ENCODE peak calls at places on chromosomes 13 and 19, in seven cellular contexts. G, V, L, R, C, F and K are unnamed samples.

GRCh38 chr13:73421310-73421912 is 362.6 kb downstream of the KLF5 start:
- DNase-seq in V (no peak), F (no peak), C (no peak), R (peak; percentile 68), G (no peak), L (no peak), K (no peak)

GRCh38 chr19:53865523-53865917 is 2.2 kb upstream of the MYADM start:
- DNase-seq in R (no peak), L (no peak), G (no peak), V (no peak), C (no peak), F (peak; percentile 18), K (no peak)

GRCh38 chr19:16386619-16387240 is 62.1 kb downstream of the KLF2 start:
- DNase-seq in G (peak; percentile 27), F (peak; percentile 70), L (peak; percentile 70), R (peak; percentile 69), V (no peak), C (no peak), K (peak; percentile 71)

GRCh38 chr13:23447927-23448326 is 14.4 kb upstream of the SACS start:
- DNase-seq in G (no peak), L (no peak), C (no peak), F (no peak), V (no peak), R (peak; percentile 96), K (no peak)

GRCh38 chr13:45763419-45763818 is 61.3 kb downstream of the CBY2 start:
- DNase-seq in L (no peak), R (no peak), C (no peak), G (no peak), F (no peak), V (no peak), K (no peak)

GRCh38 chr13:40666905-40667621 is 622 bp upstream of the FOXO1 start:
- DNase-seq in G (peak; percentile 69), C (peak; percentile 44), L (peak; percentile 78), F (peak; percentile 72), R (no peak), V (peak; percentile 67), K (no peak)

GRCh38 chr13:96796234-96796633 is 198.0 kb downstream of the OXGR1 start:
- DNase-seq in C (no peak), G (no peak), L (no peak), V (no peak), R (no peak), F (no peak), K (no peak)

GRCh38 chr13:43537124-43537523 is 249.6 kb downstream of the ENOX1 start:
- DNase-seq in L (no peak), C (peak; percentile 31), G (no peak), R (peak; percentile 31), F (peak; percentile 58), V (no peak), K (no peak)

GRCh38 chr13:98992355-98992754 is 14.5 kb upstream of the DOCK9 start:
- DNase-seq in G (no peak), F (no peak), L (no peak), R (peak; percentile 19), C (no peak), V (no peak), K (no peak)

GRCh38 chr13:113820813-113821651 is 42.8 kb downstream of the GAS6 start:
- DNase-seq in V (no peak), F (peak; percentile 99), G (no peak), L (no peak), R (peak; percentile 99), C (peak; percentile 18), K (no peak)

GRCh38 chr19:23810496-23810895 is 51.8 kb upstream of the ZNF681 start:
- DNase-seq in R (no peak), C (peak; percentile 45), V (no peak), G (no peak), F (no peak), L (peak; percentile 39), K (no peak)

GRCh38 chr13:19181621-19182485 is at the start of gene TUBA3C:
- DNase-seq in C (no peak), F (no peak), G (no peak), R (no peak), L (no peak), V (no peak), K (no peak)

GRCh38 chr13:66344770-66345367 is 885.3 kb downstream of the PCDH9 start:
- DNase-seq in R (no peak), V (no peak), L (no peak), C (no peak), G (peak; percentile 18), F (no peak), K (no peak)

GRCh38 chr13:34070006-34070405 is 252.1 kb downstream of the RFC3 start:
- DNase-seq in V (no peak), R (peak; percentile 12), L (no peak), C (no peak), F (no peak), G (no peak), K (no peak)

GRCh38 chr13:109093988-109094387 is 464.6 kb downstream of the MYO16 start:
- DNase-seq in F (no peak), C (no peak), V (no peak), G (no peak), L (no peak), R (no peak), K (no peak)

GRCh38 chr13:75566658-75567057 is 17.1 kb downstream of the UCHL3 start:
- DNase-seq in F (peak; percentile 49), L (no peak), R (peak; percentile 71), V (no peak), G (no peak), C (no peak), K (no peak)

GRCh38 chr13:24220086-24220703 is 59.7 kb downstream of the SPATA13 start:
- DNase-seq in R (peak; percentile 88), L (peak; percentile 90), F (peak; percentile 86), V (no peak), C (peak; percentile 59), G (peak; percentile 78), K (peak; percentile 47)

GRCh38 chr13:79447741-79448140 is 33.2 kb upstream of the NDFIP2 start:
- DNase-seq in R (no peak), V (no peak), L (peak; percentile 74), G (no peak), C (no peak), F (no peak), K (no peak)

GRCh38 chr19:58021541-58022282 is 12.1 kb upstream of the ZSCAN1 start:
- DNase-seq in C (no peak), F (peak; percentile 23), V (peak; percentile 72), L (peak; percentile 92), R (peak; percentile 40), G (peak; percentile 33), K (peak; percentile 84)

GRCh38 chr13:75769141-75769905 is 133.2 kb downstream of the LMO7 start:
- DNase-seq in V (no peak), C (no peak), F (no peak), R (no peak), G (no peak), L (no peak), K (no peak)

GRCh38 chr13:98480915-98481510 is 95.9 kb downstream of the STK24 start:
- DNase-seq in L (no peak), F (peak; percentile 80), G (no peak), V (no peak), C (no peak), R (peak; percentile 69), K (no peak)

GRCh38 chr19:44745386-44745831 is 3.1 kb upstream of the BCL3 start:
- DNase-seq in R (peak; percentile 80), F (peak; percentile 90), L (peak; percentile 65), G (no peak), V (no peak), C (peak; percentile 60), K (peak; percentile 62)

GRCh38 chr13:39765801-39766463 is 110.5 kb downstream of the COG6 start:
- DNase-seq in R (no peak), L (peak; percentile 48), C (no peak), G (no peak), F (peak; percentile 14), V (no peak), K (peak; percentile 53)

GRCh38 chr13:84400711-84401110 is 518.4 kb upstream of the SLITRK1 start:
- DNase-seq in V (no peak), F (peak; percentile 18), G (no peak), R (peak; percentile 82), C (no peak), L (no peak), K (no peak)

GRCh38 chr13:30679483-30680330 is 55.6 kb upstream of the ALOX5AP start:
- DNase-seq in G (no peak), L (peak; percentile 56), C (no peak), F (peak; percentile 48), R (peak; percentile 41), V (no peak), K (peak; percentile 50)
- H2AK5ac ChIP-seq in G (no peak overlapping the region), L (no peak overlapping the region), C (no peak overlapping the region), F (no peak overlapping the region), R (no peak overlapping the region), V (no peak overlapping the region), K (no peak overlapping the region)

GRCh38 chr13:37446503-37446902 is 152.1 kb downstream of the POSTN start:
- DNase-seq in C (peak; percentile 86), F (peak; percentile 92), R (peak; percentile 93), L (no peak), G (no peak), V (no peak), K (no peak)
- H4K8ac ChIP-seq in C (no peak overlapping the region), F (no peak overlapping the region), R (no peak overlapping the region), L (no peak overlapping the region), G (no peak overlapping the region), V (no peak overlapping the region), K (no peak overlapping the region)

GRCh38 chr19:2455481-2456300 is 1.1 kb downstream of the LMNB2 start:
- DNase-seq in F (peak; percentile 46), R (no peak), L (no peak), V (no peak), C (no peak), G (no peak), K (no peak)
- H2AK5ac ChIP-seq in F (no peak overlapping the region), R (peak overlapping the region; percentile 50), L (no peak overlapping the region), V (no peak overlapping the region), C (peak overlapping the region; percentile 88), G (peak overlapping the region; percentile 97), K (no peak overlapping the region)

GRCh38 chr13:37094840-37095239 is 10.6 kb downstream of the CSNK1A1L start:
- DNase-seq in L (no peak), V (no peak), G (no peak), C (no peak), R (no peak), F (no peak), K (no peak)
- H4K8ac ChIP-seq in L (no peak overlapping the region), V (no peak overlapping the region), G (no peak overlapping the region), C (no peak overlapping the region), R (no peak overlapping the region), F (no peak overlapping the region), K (no peak overlapping the region)

GRCh38 chr19:48977061-48977460 is 12.0 kb downstream of the FTL start:
- DNase-seq in F (no peak), C (no peak), V (no peak), G (no peak), L (no peak), R (no peak), K (no peak)
- H2AK5ac ChIP-seq in F (no peak overlapping the region), C (no peak overlapping the region), V (no peak overlapping the region), G (no peak overlapping the region), L (no peak overlapping the region), R (peak overlapping the region; percentile 61), K (no peak overlapping the region)

DNA sequence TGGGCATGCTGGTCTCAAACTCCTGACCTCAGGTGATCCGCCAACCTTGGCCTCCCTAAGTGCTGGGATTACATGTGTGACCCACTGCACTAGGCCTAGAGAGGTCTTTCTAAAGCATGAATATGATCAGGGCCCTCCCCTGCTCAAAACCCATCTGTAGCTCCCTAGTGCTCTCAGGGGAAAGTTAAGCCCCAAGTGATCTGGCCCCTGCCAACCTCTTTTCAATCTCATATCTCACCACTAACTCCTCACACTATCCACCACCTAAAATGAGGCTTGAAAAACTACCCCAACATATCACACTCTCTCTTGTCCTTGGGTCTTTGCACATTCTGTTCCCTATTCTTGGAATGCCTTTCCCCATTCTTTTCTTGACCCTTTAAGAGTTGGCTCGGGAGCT is 2.0 kb upstream of the DMWD start:
- DNase-seq in G (no peak), R (no peak), F (no peak), V (no peak), C (no peak), L (no peak), K (no peak)
- H4K8ac ChIP-seq in G (no peak overlapping the region), R (no peak overlapping the region), F (no peak overlapping the region), V (no peak overlapping the region), C (no peak overlapping the region), L (no peak overlapping the region), K (no peak overlapping the region)